ENCODE peak calls at places on chromosomes 16 and 17, in four cellular contexts. A, J, L and F are unnamed samples.

GRCh38 chr17:4074831-4075495 is 67.9 kb downstream of the ZZEF1 start:
- DNase-seq in A (peak; percentile 41), J (peak; percentile 64), L (peak; percentile 34), F (peak; percentile 16)

GRCh38 chr17:77893144-77894044 is 65.1 kb upstream of the TNRC6C start:
- DNase-seq in A (no peak), J (no peak), L (no peak), F (no peak)

GRCh38 chr16:85164838-85165516 is 52.7 kb upstream of the CIBAR2 start:
- DNase-seq in A (no peak), J (no peak), L (no peak), F (peak; percentile 25)

GRCh38 chr16:16169615-16170014 is 53.7 kb downstream of the ABCC6 start:
- DNase-seq in A (no peak), J (no peak), L (no peak), F (no peak)

GRCh38 chr17:7308625-7309433 is 1.4 kb downstream of the EIF5A start:
- DNase-seq in A (peak; percentile 91), J (peak; percentile 86), L (peak; percentile 77), F (peak; percentile 84)

GRCh38 chr17:732788-733720 is 658 bp downstream of the TLCD3A start:
- DNase-seq in A (peak; percentile 26), J (peak; percentile 51), L (no peak), F (peak; percentile 29)

GRCh38 chr17:30554839-30555751 is 77.9 kb downstream of the GOSR1 start:
- DNase-seq in A (no peak), J (peak; percentile 46), L (no peak), F (no peak)

GRCh38 chr16:74183601-74184365 is 112.8 kb upstream of the PSMD7 start:
- DNase-seq in A (no peak), J (no peak), L (no peak), F (no peak)

GRCh38 chr17:77995146-77995852 is 36.8 kb downstream of the TNRC6C start:
- DNase-seq in A (no peak), J (no peak), L (no peak), F (no peak)

GRCh38 chr17:46865100-46865499 is 13.7 kb downstream of the WNT9B start:
- DNase-seq in A (peak; percentile 64), J (peak; percentile 2), L (no peak), F (no peak)

GRCh38 chr16:10037771-10038170 is 144.5 kb downstream of the GRIN2A start:
- DNase-seq in A (peak; percentile 12), J (no peak), L (no peak), F (no peak)

GRCh38 chr16:3461120-3461519 is 17.6 kb downstream of the NAA60 start:
- DNase-seq in A (no peak), J (no peak), L (no peak), F (no peak)

GRCh38 chr16:49826515-49826914 is 29.4 kb downstream of the ZNF423 start:
- DNase-seq in A (no peak), J (no peak), L (no peak), F (no peak)

GRCh38 chr16:87828071-87828971 is 41.0 kb downstream of the SLC7A5 start:
- DNase-seq in A (no peak), J (no peak), L (no peak), F (no peak)

GRCh38 chr16:592518-593306 is 2.8 kb downstream of the RAB40C start:
- DNase-seq in A (no peak), J (peak; percentile 26), L (no peak), F (peak; percentile 75)

GRCh38 chr17:76701471-76701967 is 9.2 kb downstream of the MXRA7 start:
- DNase-seq in A (no peak), J (no peak), L (no peak), F (no peak)

GRCh38 chr17:39820541-39820940 is 43.6 kb downstream of the IKZF3 start:
- DNase-seq in A (no peak), J (no peak), L (no peak), F (no peak)

GRCh38 chr16:10600792-10601443 is 20.5 kb upstream of the EMP2 start:
- DNase-seq in A (no peak), J (peak; percentile 18), L (no peak), F (no peak)

GRCh38 chr17:14098246-14098645 is 28.9 kb downstream of the COX10 start:
- DNase-seq in A (no peak), J (no peak), L (no peak), F (peak; percentile 78)

GRCh38 chr16:85894266-85894665 is 4.7 kb upstream of the IRF8 start:
- DNase-seq in A (no peak), J (no peak), L (no peak), F (no peak)

GRCh38 chr17:9239821-9240658 is 218.7 kb downstream of the NTN1 start:
- DNase-seq in A (no peak), J (peak; percentile 65), L (no peak), F (no peak)

GRCh38 chr16:72819345-72819744 is 228.6 kb downstream of the ZFHX3 start:
- DNase-seq in A (no peak), J (peak; percentile 79), L (peak; percentile 31), F (no peak)

GRCh38 chr17:46770818-46771600 is 47.5 kb downstream of the WNT3 start:
- DNase-seq in A (peak; percentile 71), J (peak; percentile 51), L (no peak), F (peak; percentile 68)

GRCh38 chr17:17684901-17685774 is 3.9 kb downstream of the RAI1 start:
- DNase-seq in A (no peak), J (peak; percentile 41), L (no peak), F (peak; percentile 24)

GRCh38 chr16:46911038-46911437 is 26.9 kb downstream of the GPT2 start:
- DNase-seq in A (no peak), J (no peak), L (no peak), F (no peak)

GRCh38 chr16:21599994-21600773 is 807 bp downstream of the METTL9 start:
- DNase-seq in A (peak; percentile 21), J (peak; percentile 65), L (peak; percentile 19), F (peak; percentile 16)

GRCh38 chr16:11452746-11453344 is 107.6 kb downstream of the RMI2 start:
- DNase-seq in A (no peak), J (no peak), L (no peak), F (no peak)

GRCh38 chr17:34725008-34725407 is 145.6 kb downstream of the TMEM132E start:
- DNase-seq in A (no peak), J (no peak), L (no peak), F (no peak)

GRCh38 chr17:40448639-40449261 is 5.5 kb downstream of the IGFBP4 start:
- DNase-seq in A (no peak), J (peak; percentile 43), L (no peak), F (no peak)

GRCh38 chr16:56711862-56712261 is 18.1 kb upstream of the NUP93 start:
- DNase-seq in A (no peak), J (peak; percentile 13), L (no peak), F (no peak)

GRCh38 chr17:73401911-73402310 is 90.1 kb upstream of the CDC42EP4 start:
- DNase-seq in A (no peak), J (peak; percentile 64), L (no peak), F (no peak)